ENCODE peak calls at places on chromosomes 12 and 14, in four cellular contexts. V is WTC11, B is K562, I is HepG2. O is an unnamed sample.

GRCh38 chr14:77590845-77591506 is 25.5 kb downstream of the SPTLC2 start:
- DNase-seq in V (no peak), B (no peak), I (no peak), O (no peak)

GRCh38 chr12:51960488-51960887 is 9.0 kb downstream of the ACVR1B start:
- DNase-seq in V (no peak), B (no peak), I (no peak), O (no peak)

GRCh38 chr12:117019866-117020265 is 79.3 kb downstream of the TESC start:
- DNase-seq in V (no peak), B (no peak), I (no peak), O (no peak)

GRCh38 chr12:26340649-26341048 is 145.3 kb downstream of the SSPN start:
- DNase-seq in V (no peak), B (no peak), I (no peak), O (no peak)

GRCh38 chr12:66092559-66093269 is 37.8 kb downstream of the LLPH start:
- DNase-seq in V (no peak), B (no peak), I (no peak), O (no peak)

GRCh38 chr12:115023898-115024297 is 339.9 kb upstream of the TBX3 start:
- DNase-seq in V (no peak), B (no peak), I (no peak), O (no peak)

GRCh38 chr12:66244446-66244845 is 55.4 kb downstream of the IRAK3 start:
- DNase-seq in V (no peak), B (no peak), I (no peak), O (no peak)

GRCh38 chr14:99179506-99179905 is 92.5 kb downstream of the BCL11B start:
- DNase-seq in V (no peak), B (no peak), I (no peak), O (no peak)

GRCh38 chr14:102898298-102898697 is 24.2 kb upstream of the AMN start:
- DNase-seq in V (no peak), B (no peak), I (no peak), O (no peak)

GRCh38 chr12:64580681-64581080 is 29.6 kb upstream of the RASSF3 start:
- DNase-seq in V (no peak), B (no peak), I (no peak), O (no peak)

GRCh38 chr12:79927772-79928474 is 7.0 kb downstream of the PPP1R12A start:
- DNase-seq in V (no peak), B (peak), I (no peak), O (no peak)

GRCh38 chr12:2353281-2353680 is 300.5 kb downstream of the CACNA1C start:
- DNase-seq in V (no peak), B (no peak), I (no peak), O (no peak)

GRCh38 chr12:32235251-32235650 is 128.6 kb downstream of the BICD1 start:
- DNase-seq in V (no peak), B (no peak), I (no peak), O (no peak)

GRCh38 chr12:32240210-32240609 is 133.6 kb downstream of the BICD1 start:
- DNase-seq in V (no peak), B (no peak), I (no peak), O (no peak)

DNA sequence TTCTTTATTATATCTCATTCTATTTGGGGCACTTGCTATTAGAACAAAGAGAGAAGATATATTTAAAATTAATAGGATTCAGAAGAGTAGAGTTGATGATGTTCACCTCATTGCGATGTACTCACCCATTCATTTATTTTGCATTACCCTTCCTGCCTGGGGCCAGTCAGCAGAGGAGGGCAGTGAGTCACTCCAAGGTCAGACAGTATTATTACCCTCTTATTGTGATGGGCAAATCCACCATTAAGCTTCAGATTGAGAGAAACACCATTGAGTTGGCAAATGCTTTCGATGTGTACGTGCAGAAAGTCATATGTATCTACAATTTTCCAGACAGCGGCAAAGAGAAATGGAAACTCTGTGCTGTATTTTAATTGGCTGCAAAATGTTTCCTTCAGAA is 134.2 kb downstream of the BICD1 start:
- DNase-seq in V (no peak), B (no peak), I (no peak), O (no peak)
- TF ChIP-seq FOXJ3 in V (no peak), B (no peak), I (no peak), O (no peak)

GRCh38 chr12:109555431-109556315 is 17.6 kb downstream of the MMAB start:
- DNase-seq in V (no peak), B (no peak), I (no peak), O (no peak)
- TF ChIP-seq FOXJ3 in V (no peak), B (no peak), I (no peak), O (no peak)

GRCh38 chr12:22625671-22626251 is 790 bp downstream of the ETNK1 start:
- DNase-seq in V (peak), B (peak), I (peak), O (peak)
- TF ChIP-seq FOXJ3 in V (no peak), B (no peak), I (no peak), O (peak)

GRCh38 chr12:12927211-12928079 is 24.5 kb downstream of the GPRC5D start:
- DNase-seq in V (no peak), B (peak), I (peak), O (peak)
- TF ChIP-seq FOXJ3 in V (no peak), B (no peak), I (peak), O (no peak)

GRCh38 chr14:28375295-28375694 is 391.3 kb upstream of the FOXG1 start:
- DNase-seq in V (peak), B (no peak), I (no peak), O (peak)
- TF ChIP-seq FOXJ3 in V (no peak), B (no peak), I (no peak), O (no peak)

GRCh38 chr12:96466939-96467751 is 22.2 kb upstream of the CFAP54 start:
- DNase-seq in V (no peak), B (no peak), I (no peak), O (no peak)
- TF ChIP-seq FOXJ3 in V (no peak), B (no peak), I (no peak), O (no peak)

GRCh38 chr14:64637735-64638473 is 66.3 kb upstream of the PLEKHG3 start:
- DNase-seq in V (no peak), B (no peak), I (no peak), O (no peak)
- TF ChIP-seq FOXJ3 in V (no peak), B (no peak), I (no peak), O (no peak)

GRCh38 chr12:58889557-58889956 is 30.7 kb downstream of the LRIG3 start:
- DNase-seq in V (no peak), B (no peak), I (no peak), O (no peak)
- TF ChIP-seq FOXJ3 in V (no peak), B (no peak), I (no peak), O (no peak)